ENCODE peak calls at places on chromosomes 16 and 17, in nine cellular contexts. Q, M, R, H, Z, F, L, X and S are unnamed samples.

GRCh38 chr16:55035037-55035436 is 104.4 kb downstream of the IRX5 start:
- DNase-seq in Q (no peak), M (peak), R (no peak), H (peak), Z (no peak), F (no peak), L (no peak), X (peak), S (no peak)

GRCh38 chr16:87619360-87620200 is 17.3 kb downstream of the JPH3 start:
- DNase-seq in Q (no peak), M (no peak), R (no peak), H (no peak), Z (no peak), F (no peak), L (no peak), X (no peak), S (no peak)

GRCh38 chr17:63480826-63481487 is 4.1 kb downstream of the ACE start:
- DNase-seq in Q (peak), M (no peak), R (no peak), H (no peak), Z (no peak), F (no peak), L (no peak), X (no peak), S (no peak)

GRCh38 chr17:56038136-56038535 is 115.1 kb upstream of the ANKFN1 start:
- DNase-seq in Q (no peak), M (no peak), R (no peak), H (no peak), Z (no peak), F (no peak), L (no peak), X (peak), S (no peak)

GRCh38 chr17:21302711-21303425 is 18.4 kb downstream of the MAP2K3 start:
- DNase-seq in Q (peak), M (no peak), R (peak), H (no peak), Z (no peak), F (peak), L (no peak), X (no peak), S (no peak)

GRCh38 chr16:30615358-30616076 is 5.3 kb upstream of the ZNF689 start:
- DNase-seq in Q (peak), M (peak), R (peak), H (peak), Z (peak), F (no peak), L (no peak), X (peak), S (peak)

GRCh38 chr17:57440522-57441269 is 184.4 kb downstream of the MSI2 start:
- DNase-seq in Q (no peak), M (peak), R (peak), H (peak), Z (no peak), F (peak), L (no peak), X (peak), S (peak)

GRCh38 chr17:74040729-74041128 is 162.7 kb upstream of the RPL38 start:
- DNase-seq in Q (no peak), M (no peak), R (no peak), H (no peak), Z (no peak), F (no peak), L (no peak), X (no peak), S (no peak)

GRCh38 chr16:82033683-82034300 is 1.3 kb upstream of the HSD17B2 start:
- DNase-seq in Q (no peak), M (no peak), R (no peak), H (no peak), Z (no peak), F (no peak), L (no peak), X (no peak), S (no peak)

GRCh38 chr16:2486645-2487516 is 12.0 kb downstream of the TBC1D24 start:
- DNase-seq in Q (peak), M (peak), R (peak), H (no peak), Z (peak), F (no peak), L (no peak), X (no peak), S (peak)

GRCh38 chr16:7381671-7382070 is 49.0 kb downstream of the RBFOX1 start:
- DNase-seq in Q (no peak), M (no peak), R (no peak), H (no peak), Z (no peak), F (no peak), L (no peak), X (no peak), S (no peak)

GRCh38 chr17:10757658-10758057 is 27.8 kb upstream of the TMEM220 start:
- DNase-seq in Q (no peak), M (no peak), R (no peak), H (no peak), Z (no peak), F (no peak), L (no peak), X (no peak), S (no peak)

GRCh38 chr17:80510132-80510531 is 33.7 kb upstream of the NPTX1 start:
- DNase-seq in Q (no peak), M (no peak), R (no peak), H (no peak), Z (no peak), F (no peak), L (no peak), X (no peak), S (no peak)

GRCh38 chr17:66830451-66830850 is 4.5 kb upstream of the CACNG5 start:
- DNase-seq in Q (no peak), M (no peak), R (no peak), H (no peak), Z (no peak), F (no peak), L (no peak), X (no peak), S (no peak)

GRCh38 chr17:12388206-12388605 is 277.5 kb upstream of the MYOCD start:
- DNase-seq in Q (no peak), M (no peak), R (no peak), H (no peak), Z (no peak), F (no peak), L (no peak), X (no peak), S (no peak)

GRCh38 chr17:33097411-33097810 is 105.8 kb downstream of the SPACA3 start:
- DNase-seq in Q (no peak), M (no peak), R (no peak), H (no peak), Z (no peak), F (no peak), L (no peak), X (no peak), S (no peak)

GRCh38 chr16:8855051-8855786 is 13.6 kb downstream of the CARHSP1 start:
- DNase-seq in Q (peak), M (no peak), R (no peak), H (no peak), Z (no peak), F (no peak), L (no peak), X (no peak), S (no peak)

GRCh38 chr17:1752425-1752941 is 9.4 kb upstream of the SERPINF1 start:
- DNase-seq in Q (no peak), M (peak), R (no peak), H (no peak), Z (peak), F (no peak), L (no peak), X (no peak), S (no peak)

GRCh38 chr16:85613609-85614337 is 651 bp downstream of the GSE1 start:
- DNase-seq in Q (peak), M (peak), R (peak), H (peak), Z (peak), F (peak), L (no peak), X (peak), S (no peak)

GRCh38 chr16:29665294-29666077 is 2.4 kb downstream of the SPN start:
- DNase-seq in Q (no peak), M (no peak), R (no peak), H (no peak), Z (no peak), F (no peak), L (no peak), X (no peak), S (peak)

GRCh38 chr17:41672153-41672552 is 16.5 kb upstream of the EIF1 start:
- DNase-seq in Q (no peak), M (no peak), R (no peak), H (no peak), Z (no peak), F (no peak), L (no peak), X (no peak), S (no peak)

GRCh38 chr17:2406903-2407790 is 6.3 kb upstream of the MNT start:
- DNase-seq in Q (no peak), M (no peak), R (peak), H (no peak), Z (no peak), F (no peak), L (peak), X (peak), S (no peak)

DNA sequence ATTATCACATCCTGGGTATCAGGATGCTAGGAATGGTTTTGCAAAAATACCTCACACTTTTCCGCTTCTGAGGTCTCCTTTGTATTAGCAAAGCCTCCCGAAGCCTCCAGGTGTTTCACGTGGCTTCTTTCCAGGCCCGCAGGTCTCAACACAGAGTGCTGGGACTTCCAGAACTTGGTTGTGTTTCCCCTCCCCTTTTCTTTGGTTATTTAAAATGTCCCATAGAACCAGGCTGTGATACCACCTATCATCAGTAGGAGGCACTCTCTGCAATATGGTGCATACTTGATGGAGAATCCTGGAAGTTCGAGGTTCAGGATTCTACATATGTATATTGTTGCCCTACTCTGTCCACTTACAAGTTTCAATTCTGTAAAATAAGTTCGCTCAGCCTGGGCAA is 28.8 kb downstream of the ATP2C2 start:
- DNase-seq in Q (no peak), M (no peak), R (no peak), H (no peak), Z (no peak), F (no peak), L (no peak), X (no peak), S (no peak)
- TF ChIP-seq CTCF in Q (no peak), M (no peak), R (no peak), H (peak), Z (no peak), F (no peak), L (peak), X (no peak), S (no peak)

DNA sequence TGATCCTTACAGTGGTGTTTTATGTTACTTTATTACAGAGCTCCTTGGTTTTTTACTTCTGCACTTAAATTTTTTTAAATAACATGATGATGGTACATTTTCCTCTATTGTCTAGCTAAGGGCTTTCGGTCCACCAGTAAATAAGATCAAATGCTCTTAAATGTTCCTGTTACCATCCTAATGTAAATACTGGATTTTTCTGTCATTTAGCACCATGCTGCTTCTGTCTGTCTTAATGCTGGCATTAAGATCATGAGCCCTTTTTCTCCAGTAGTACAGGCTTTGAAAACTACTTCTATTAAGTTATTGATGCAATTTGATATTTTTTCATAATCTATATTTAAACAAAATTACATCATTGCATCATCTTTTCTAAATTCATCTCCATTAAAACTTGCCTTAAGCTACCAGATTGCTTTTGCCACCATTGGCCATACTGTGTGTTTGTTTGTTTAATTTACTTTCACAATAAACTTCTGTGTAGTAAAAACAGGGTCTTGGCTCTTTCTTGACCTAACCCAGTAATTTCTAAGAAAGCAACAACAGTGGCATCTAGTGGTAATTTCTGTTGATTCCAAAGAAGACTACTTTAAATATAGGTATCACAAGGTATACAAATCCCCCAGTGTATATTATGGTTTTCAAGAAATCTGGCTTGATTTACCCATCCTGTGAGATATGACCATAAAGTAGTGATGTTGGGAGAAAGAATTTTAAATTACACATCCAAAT is 9.0 kb upstream of the PHAF1 start:
- DNase-seq in Q (no peak), M (peak), R (no peak), H (no peak), Z (no peak), F (no peak), L (no peak), X (no peak), S (no peak)
- TF ChIP-seq CTCF in Q (no peak), M (no peak), R (peak), H (no peak), Z (no peak), F (no peak), L (peak), X (peak), S (peak)

GRCh38 chr16:50745940-50746339 is 4.1 kb downstream of the CYLD start:
- DNase-seq in Q (no peak), M (no peak), R (no peak), H (no peak), Z (no peak), F (no peak), L (no peak), X (no peak), S (no peak)

GRCh38 chr16:50743575-50744225 is 1.8 kb downstream of the CYLD start:
- DNase-seq in Q (no peak), M (no peak), R (no peak), H (no peak), Z (no peak), F (no peak), L (no peak), X (no peak), S (no peak)

GRCh38 chr16:50751528-50751927 is 9.6 kb downstream of the CYLD start:
- DNase-seq in Q (no peak), M (no peak), R (no peak), H (no peak), Z (no peak), F (no peak), L (no peak), X (no peak), S (no peak)

GRCh38 chr16:50744911-50745310 is 3.0 kb downstream of the CYLD start:
- DNase-seq in Q (no peak), M (no peak), R (no peak), H (no peak), Z (no peak), F (no peak), L (no peak), X (no peak), S (no peak)

GRCh38 chr16:50747206-50747956 is 5.5 kb downstream of the CYLD start:
- DNase-seq in Q (no peak), M (peak), R (no peak), H (no peak), Z (peak), F (no peak), L (no peak), X (no peak), S (peak)
- TF ChIP-seq CTCF in Q (no peak), M (peak), R (peak), H (no peak), Z (peak), F (no peak), L (peak), X (peak), S (peak)

DNA sequence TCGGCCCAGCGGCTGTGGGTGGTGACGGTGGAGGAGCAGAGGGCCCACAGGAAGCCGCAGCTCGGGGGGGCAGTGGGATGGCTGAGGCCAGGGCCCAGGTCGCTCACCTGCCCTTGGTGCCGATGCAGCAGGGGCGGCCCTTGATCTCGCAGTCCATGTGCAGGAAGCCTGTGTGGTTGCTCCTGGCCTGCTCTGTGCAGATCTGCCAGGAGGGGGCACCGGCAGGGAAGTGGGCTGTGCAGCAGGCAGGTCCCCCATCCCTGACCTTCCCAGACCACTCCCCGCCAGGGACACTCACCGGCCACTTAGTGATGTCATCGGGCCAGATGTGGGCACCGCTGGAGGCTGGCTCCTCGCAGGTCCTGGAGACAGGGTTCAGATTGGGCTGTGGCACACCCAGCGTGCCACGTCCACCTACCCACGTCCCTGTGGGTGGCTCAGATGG is 6.2 kb downstream of the AANAT start:
- DNase-seq in Q (peak), M (peak), R (no peak), H (peak), Z (no peak), F (no peak), L (no peak), X (peak), S (no peak)
- TF ChIP-seq CTCF in Q (peak), M (peak), R (peak), H (peak), Z (no peak), F (no peak), L (peak), X (peak), S (no peak)

GRCh38 chr16:67206838-67207115 is 7.8 kb downstream of the ELMO3 start:
- DNase-seq in Q (peak), M (no peak), R (no peak), H (no peak), Z (no peak), F (no peak), L (no peak), X (no peak), S (no peak)
- TF ChIP-seq CTCF in Q (no peak), M (no peak), R (no peak), H (no peak), Z (no peak), F (no peak), L (no peak), X (no peak), S (no peak)

DNA sequence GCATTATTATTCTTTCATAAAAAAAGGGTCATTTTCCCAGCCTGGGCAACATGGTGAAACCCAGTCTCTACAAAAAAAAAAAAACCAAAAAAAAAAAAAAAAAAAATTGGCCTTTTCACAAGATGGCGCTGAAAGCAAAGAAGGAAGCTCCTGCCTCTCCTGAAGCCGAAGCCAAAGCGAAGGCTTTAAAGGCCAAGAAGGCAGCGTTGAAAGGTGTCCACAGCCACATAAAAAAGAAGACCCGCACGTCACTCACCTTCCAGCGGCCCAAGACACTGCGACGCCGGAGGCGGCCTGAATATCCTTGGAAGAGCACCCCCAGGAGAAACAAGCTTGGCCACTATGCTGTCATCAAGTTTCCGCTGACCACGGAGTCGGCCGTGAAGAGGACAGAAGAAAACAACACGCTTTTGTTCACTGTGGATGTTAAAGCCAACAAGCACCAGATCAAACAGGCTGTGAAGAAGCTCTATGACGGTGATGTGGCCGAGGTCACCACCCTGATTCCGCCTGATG is 4.9 kb upstream of the PGAP6 start:
- DNase-seq in Q (no peak), M (no peak), R (no peak), H (no peak), Z (no peak), F (no peak), L (no peak), X (no peak), S (no peak)
- TF ChIP-seq CTCF in Q (no peak), M (no peak), R (no peak), H (no peak), Z (no peak), F (no peak), L (no peak), X (no peak), S (no peak)

DNA sequence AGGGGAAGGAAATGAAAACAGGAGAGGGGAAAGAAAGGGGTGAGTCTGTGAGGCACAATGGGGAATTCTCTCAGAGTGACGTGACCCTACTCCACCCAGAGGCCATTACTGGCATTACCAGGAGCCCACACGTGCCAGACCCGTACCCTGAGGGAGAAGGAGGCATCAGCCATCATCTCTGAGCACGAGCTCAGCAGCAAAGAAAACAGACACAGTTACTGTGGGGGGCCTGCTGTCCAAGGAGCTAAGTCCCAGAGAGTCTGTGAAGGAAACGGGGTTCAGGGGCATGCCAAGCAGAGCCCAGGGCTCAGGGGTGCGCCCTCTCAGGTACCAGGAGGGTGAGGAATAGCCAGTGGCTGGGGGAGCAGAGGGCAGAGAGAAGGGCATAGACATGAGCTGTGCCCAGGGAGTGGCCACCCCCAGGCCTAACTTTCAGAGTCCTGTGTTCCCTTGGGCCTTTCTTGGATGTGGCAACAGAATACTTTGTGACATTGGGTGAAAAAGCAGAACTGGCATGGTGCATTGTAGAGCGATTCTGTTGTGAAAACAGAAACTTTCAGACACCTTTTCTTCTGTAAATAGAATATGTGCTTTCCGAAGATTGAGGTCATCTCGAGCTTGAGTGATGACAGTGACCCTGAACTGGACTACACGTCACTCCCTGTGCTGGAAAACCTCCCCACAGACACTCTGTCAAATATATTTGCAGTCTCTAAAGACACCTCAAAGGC is 11.3 kb downstream of the TAF1C start:
- DNase-seq in Q (no peak), M (peak), R (no peak), H (peak), Z (peak), F (no peak), L (no peak), X (peak), S (peak)
- TF ChIP-seq CTCF in Q (peak), M (peak), R (peak), H (peak), Z (peak), F (no peak), L (peak), X (peak), S (peak)

GRCh38 chr16:68707341-68708152 is 29.5 kb upstream of the CDH1 start:
- DNase-seq in Q (peak), M (no peak), R (no peak), H (peak), Z (no peak), F (no peak), L (no peak), X (peak), S (no peak)
- TF ChIP-seq CTCF in Q (no peak), M (no peak), R (no peak), H (no peak), Z (no peak), F (no peak), L (no peak), X (peak), S (no peak)